ENCODE peak calls at places on chromosomes 13 and 19, in five cellular contexts. H is lung, A is EH, S is HAP-1, D is NCI-H2171 treated with DMSO at 0.1 percent for 48 hours. V is an unnamed sample.

GRCh38 chr13:24905242-24905641 is 141.3 kb downstream of the RNF17 start:
- DNase-seq in H (no peak), A (peak), S (no peak), D (no peak), V (peak)

GRCh38 chr13:48070942-48071341 is 24.0 kb downstream of the MED4 start:
- DNase-seq in H (no peak), A (no peak), S (no peak), D (no peak), V (no peak)

GRCh38 chr13:71316964-71317363 is 550.0 kb downstream of the DACH1 start:
- DNase-seq in H (no peak), A (no peak), S (peak), D (peak), V (no peak)

GRCh38 chr19:10826846-10827245 is 9.2 kb downstream of the TMED1 start:
- DNase-seq in H (no peak), A (no peak), S (no peak), D (no peak), V (no peak)

GRCh38 chr19:58516246-58516836 is 3.3 kb downstream of the ZBTB45 start:
- DNase-seq in H (no peak), A (no peak), S (no peak), D (no peak), V (no peak)

GRCh38 chr13:35855531-35856019 is 275.6 kb downstream of the DCLK1 start:
- DNase-seq in H (no peak), A (peak), S (peak), D (no peak), V (no peak)

GRCh38 chr13:42041684-42042035 is 6.8 kb upstream of the DGKH start:
- DNase-seq in H (peak), A (peak), S (peak), D (no peak), V (peak)

GRCh38 chr13:73168993-73169401 is 110.2 kb downstream of the KLF5 start:
- DNase-seq in H (no peak), A (peak), S (no peak), D (peak), V (no peak)

GRCh38 chr19:19997656-19998268 is 41.5 kb downstream of the ZNF682 start:
- DNase-seq in H (no peak), A (no peak), S (no peak), D (no peak), V (peak)

GRCh38 chr13:28792992-28793391 is 27.1 kb upstream of the MTUS2 start:
- DNase-seq in H (no peak), A (peak), S (no peak), D (no peak), V (peak)

GRCh38 chr13:90594694-90595093 is 752.8 kb upstream of the MIR17HG start:
- DNase-seq in H (no peak), A (peak), S (no peak), D (no peak), V (peak)

GRCh38 chr19:18629166-18630088 is 7.4 kb upstream of the KLHL26 start:
- DNase-seq in H (no peak), A (no peak), S (no peak), D (peak), V (no peak)

GRCh38 chr19:58543826-58544590 is at the start of gene TRIM28:
- DNase-seq in H (peak), A (peak), S (peak), D (no peak), V (peak)

GRCh38 chr13:113106053-113106452 is 462 bp downstream of the F7 start:
- DNase-seq in H (no peak), A (no peak), S (no peak), D (no peak), V (no peak)

GRCh38 chr13:90287521-90287920 is 1060.0 kb upstream of the MIR17HG start:
- DNase-seq in H (no peak), A (no peak), S (no peak), D (no peak), V (no peak)

GRCh38 chr19:55384576-55385235 is 614 bp upstream of the TMEM238 start:
- DNase-seq in H (peak), A (no peak), S (peak), D (peak), V (no peak)

GRCh38 chr19:3403489-3404323 is 37.3 kb downstream of the NFIC start:
- DNase-seq in H (peak), A (peak), S (no peak), D (no peak), V (peak)

GRCh38 chr13:113474179-113474578 is 16.3 kb downstream of the DCUN1D2 start:
- DNase-seq in H (peak), A (peak), S (no peak), D (no peak), V (peak)

GRCh38 chr13:95552539-95553270 is at the start of gene CLDN10:
- DNase-seq in H (no peak), A (no peak), S (no peak), D (no peak), V (no peak)

GRCh38 chr13:67438465-67438864 is 208.3 kb upstream of the PCDH9 start:
- DNase-seq in H (no peak), A (no peak), S (peak), D (no peak), V (peak)

GRCh38 chr19:46748325-46749109 is 2.3 kb upstream of the STRN4 start:
- DNase-seq in H (peak), A (peak), S (peak), D (peak), V (peak)

GRCh38 chr13:33992891-33993336 is 175.0 kb downstream of the RFC3 start:
- DNase-seq in H (no peak), A (no peak), S (no peak), D (no peak), V (no peak)

GRCh38 chr19:46607441-46607841 is 6.3 kb downstream of the CALM3 start:
- DNase-seq in H (no peak), A (no peak), S (no peak), D (peak), V (no peak)

GRCh38 chr13:39016789-39017188 is 21.1 kb downstream of the PROSER1 start:
- DNase-seq in H (no peak), A (no peak), S (peak), D (peak), V (peak)

GRCh38 chr19:33445752-33446070 is 72.2 kb downstream of the CEBPG start:
- DNase-seq in H (no peak), A (no peak), S (no peak), D (no peak), V (no peak)

GRCh38 chr19:7850429-7850819 is 20.4 kb downstream of the EVI5L start:
- DNase-seq in H (no peak), A (no peak), S (no peak), D (no peak), V (peak)

GRCh38 chr13:67147257-67148218 is 82.6 kb downstream of the PCDH9 start:
- DNase-seq in H (no peak), A (peak), S (peak), D (peak), V (peak)

GRCh38 chr19:3931041-3931440 is 1.8 kb upstream of the NMRK2 start:
- DNase-seq in H (no peak), A (no peak), S (no peak), D (no peak), V (no peak)

GRCh38 chr13:72186730-72187422 is 319.9 kb upstream of the DACH1 start:
- DNase-seq in H (no peak), A (no peak), S (no peak), D (no peak), V (no peak)

GRCh38 chr19:14439014-14439413 is 5.9 kb downstream of the PKN1 start:
- DNase-seq in H (no peak), A (no peak), S (no peak), D (no peak), V (no peak)

GRCh38 chr13:50197705-50198104 is 182.5 kb downstream of the KCNRG start:
- DNase-seq in H (no peak), A (peak), S (no peak), D (peak), V (no peak)

GRCh38 chr13:93450226-93450625 is 223.6 kb downstream of the GPC6 start:
- DNase-seq in H (no peak), A (peak), S (peak), D (no peak), V (peak)

GRCh38 chr13:21616880-21617279 is 12.9 kb upstream of the MICU2 start:
- DNase-seq in H (no peak), A (peak), S (peak), D (no peak), V (no peak)

GRCh38 chr19:11279505-11280236 is 16.3 kb upstream of the TSPAN16 start:
- DNase-seq in H (no peak), A (no peak), S (no peak), D (no peak), V (no peak)